ENCODE peak calls at places on chromosome X, in four cellular contexts. One of them, this sample, is unnamed.

GRCh38 chrX:1599791-1600405 is 8.5 kb downstream of the AKAP17A start:
- DNase-seq in WTC11: no peak
- DNase-seq in K562: no peak
- DNase-seq in GM12878: no peak
- DNase-seq in this sample: no peak

GRCh38 chrX:9765072-9765736 is 443 bp downstream of the GPR143 start:
- DNase-seq in K562: peak
- DNase-seq in WTC11: peak
- DNase-seq in GM12878: no peak
- DNase-seq in this sample: no peak

GRCh38 chrX:97016106-97016505 is 132.4 kb downstream of the RPA4 start:
- DNase-seq in GM12878: no peak
- DNase-seq in WTC11: no peak
- DNase-seq in K562: no peak
- DNase-seq in this sample: no peak

GRCh38 chrX:77894921-77895886 is at the start of gene MAGT1:
- DNase-seq in WTC11: peak
- DNase-seq in GM12878: peak
- DNase-seq in K562: peak
- DNase-seq in this sample: peak

GRCh38 chrX:42219231-42219630 is 295.9 kb upstream of the CASK start:
- DNase-seq in GM12878: no peak
- DNase-seq in K562: no peak
- DNase-seq in WTC11: no peak
- DNase-seq in this sample: no peak

GRCh38 chrX:17453791-17454190 is 78.8 kb downstream of the NHS start:
- DNase-seq in GM12878: no peak
- DNase-seq in K562: no peak
- DNase-seq in WTC11: no peak
- DNase-seq in this sample: no peak

GRCh38 chrX:17475820-17476219 is 100.8 kb downstream of the NHS start:
- DNase-seq in K562: no peak
- DNase-seq in GM12878: no peak
- DNase-seq in WTC11: no peak
- DNase-seq in this sample: no peak

GRCh38 chrX:41333744-41333993 is 293 bp upstream of the DDX3X start:
- DNase-seq in GM12878: peak
- DNase-seq in K562: peak
- DNase-seq in WTC11: no peak
- DNase-seq in this sample: no peak

GRCh38 chrX:148133099-148133725 is 152.1 kb downstream of the FMR1NB start:
- DNase-seq in K562: no peak
- DNase-seq in GM12878: no peak
- DNase-seq in WTC11: no peak
- DNase-seq in this sample: no peak

GRCh38 chrX:10175317-10175871 is 18.6 kb downstream of the CLCN4 start:
- DNase-seq in GM12878: no peak
- DNase-seq in WTC11: no peak
- DNase-seq in K562: peak
- DNase-seq in this sample: no peak

GRCh38 chrX:2325076-2325784 is 175.5 kb downstream of the DHRSX start:
- DNase-seq in K562: peak
- DNase-seq in WTC11: no peak
- DNase-seq in GM12878: peak
- DNase-seq in this sample: peak

GRCh38 chrX:129772796-129773431 is 6.8 kb upstream of the SASH3 start:
- DNase-seq in WTC11: no peak
- DNase-seq in K562: no peak
- DNase-seq in GM12878: peak
- DNase-seq in this sample: no peak

GRCh38 chrX:123093792-123094191 is 90.3 kb upstream of the GRIA3 start:
- DNase-seq in WTC11: no peak
- DNase-seq in GM12878: no peak
- DNase-seq in K562: no peak
- DNase-seq in this sample: no peak

GRCh38 chrX:30283456-30284200 is 25.6 kb downstream of the NR0B1 start:
- DNase-seq in WTC11: no peak
- DNase-seq in K562: peak
- DNase-seq in GM12878: no peak
- DNase-seq in this sample: no peak

GRCh38 chrX:73262991-73263390 is 48.3 kb upstream of the NAP1L2 start:
- DNase-seq in WTC11: no peak
- DNase-seq in K562: peak
- DNase-seq in GM12878: no peak
- DNase-seq in this sample: peak

GRCh38 chrX:109954333-109954732 is 48.6 kb upstream of the TMEM164 start:
- DNase-seq in K562: no peak
- DNase-seq in WTC11: no peak
- DNase-seq in GM12878: no peak
- DNase-seq in this sample: no peak

GRCh38 chrX:45771560-45772340 is 571.1 kb upstream of the DIPK2B start:
- DNase-seq in GM12878: no peak
- DNase-seq in K562: no peak
- DNase-seq in WTC11: no peak
- DNase-seq in this sample: no peak

GRCh38 chrX:134172588-134173259 is 64.3 kb upstream of the CCDC160 start:
- DNase-seq in GM12878: no peak
- DNase-seq in WTC11: no peak
- DNase-seq in K562: no peak
- DNase-seq in this sample: peak
- TF ChIP-seq USF1 in GM12878: no peak
- TF ChIP-seq USF1 in WTC11: no peak
- TF ChIP-seq USF1 in K562: no peak
- TF ChIP-seq USF1 in this sample: no peak

GRCh38 chrX:106479920-106480319 is 131.9 kb upstream of the RADX start:
- DNase-seq in GM12878: no peak
- DNase-seq in WTC11: no peak
- DNase-seq in K562: no peak
- DNase-seq in this sample: no peak
- TF ChIP-seq USF1 in GM12878: no peak
- TF ChIP-seq USF1 in WTC11: no peak
- TF ChIP-seq USF1 in K562: no peak
- TF ChIP-seq USF1 in this sample: no peak

DNA sequence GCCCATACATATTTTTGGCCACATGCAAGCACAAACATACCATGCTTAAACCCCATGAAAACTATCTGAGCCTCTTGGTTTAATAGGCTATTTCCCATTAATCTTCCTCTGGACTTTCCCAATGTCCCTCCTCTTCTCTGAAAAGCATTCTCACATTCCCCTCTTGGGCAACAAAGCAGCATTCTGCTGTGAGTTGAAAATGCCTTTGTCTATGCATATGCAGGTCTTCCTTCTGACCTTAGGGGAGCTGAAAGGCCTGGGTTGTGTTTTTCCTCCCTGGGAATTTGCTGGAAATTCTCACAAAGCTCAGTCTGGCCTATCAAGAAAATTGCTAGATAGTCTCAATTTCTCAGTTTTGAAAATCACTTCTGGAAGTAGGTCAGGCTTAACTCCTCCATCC is 4.2 kb downstream of the VSIG4 start:
- DNase-seq in K562: no peak
- DNase-seq in WTC11: no peak
- DNase-seq in GM12878: no peak
- DNase-seq in this sample: no peak
- TF ChIP-seq USF1 in K562: no peak
- TF ChIP-seq USF1 in WTC11: no peak
- TF ChIP-seq USF1 in GM12878: no peak
- TF ChIP-seq USF1 in this sample: no peak

GRCh38 chrX:125203379-125203736 is 116.3 kb upstream of the TEX13C start:
- DNase-seq in WTC11: no peak
- DNase-seq in K562: no peak
- DNase-seq in GM12878: no peak
- DNase-seq in this sample: peak
- TF ChIP-seq USF1 in WTC11: no peak
- TF ChIP-seq USF1 in K562: no peak
- TF ChIP-seq USF1 in GM12878: no peak
- TF ChIP-seq USF1 in this sample: no peak

GRCh38 chrX:118675336-118675965 is 52.0 kb upstream of the IL13RA1 start:
- DNase-seq in WTC11: no peak
- DNase-seq in K562: no peak
- DNase-seq in GM12878: no peak
- DNase-seq in this sample: no peak

GRCh38 chrX:118679290-118679689 is 48.1 kb upstream of the IL13RA1 start:
- DNase-seq in WTC11: no peak
- DNase-seq in K562: no peak
- DNase-seq in GM12878: no peak
- DNase-seq in this sample: no peak

GRCh38 chrX:118677318-118677717 is 50.1 kb upstream of the IL13RA1 start:
- DNase-seq in GM12878: no peak
- DNase-seq in K562: no peak
- DNase-seq in WTC11: no peak
- DNase-seq in this sample: no peak

GRCh38 chrX:118675966-118676349 is 51.4 kb upstream of the IL13RA1 start:
- DNase-seq in GM12878: no peak
- DNase-seq in K562: no peak
- DNase-seq in WTC11: no peak
- DNase-seq in this sample: no peak
- TF ChIP-seq USF1 in GM12878: no peak
- TF ChIP-seq USF1 in K562: no peak
- TF ChIP-seq USF1 in WTC11: no peak
- TF ChIP-seq USF1 in this sample: no peak

DNA sequence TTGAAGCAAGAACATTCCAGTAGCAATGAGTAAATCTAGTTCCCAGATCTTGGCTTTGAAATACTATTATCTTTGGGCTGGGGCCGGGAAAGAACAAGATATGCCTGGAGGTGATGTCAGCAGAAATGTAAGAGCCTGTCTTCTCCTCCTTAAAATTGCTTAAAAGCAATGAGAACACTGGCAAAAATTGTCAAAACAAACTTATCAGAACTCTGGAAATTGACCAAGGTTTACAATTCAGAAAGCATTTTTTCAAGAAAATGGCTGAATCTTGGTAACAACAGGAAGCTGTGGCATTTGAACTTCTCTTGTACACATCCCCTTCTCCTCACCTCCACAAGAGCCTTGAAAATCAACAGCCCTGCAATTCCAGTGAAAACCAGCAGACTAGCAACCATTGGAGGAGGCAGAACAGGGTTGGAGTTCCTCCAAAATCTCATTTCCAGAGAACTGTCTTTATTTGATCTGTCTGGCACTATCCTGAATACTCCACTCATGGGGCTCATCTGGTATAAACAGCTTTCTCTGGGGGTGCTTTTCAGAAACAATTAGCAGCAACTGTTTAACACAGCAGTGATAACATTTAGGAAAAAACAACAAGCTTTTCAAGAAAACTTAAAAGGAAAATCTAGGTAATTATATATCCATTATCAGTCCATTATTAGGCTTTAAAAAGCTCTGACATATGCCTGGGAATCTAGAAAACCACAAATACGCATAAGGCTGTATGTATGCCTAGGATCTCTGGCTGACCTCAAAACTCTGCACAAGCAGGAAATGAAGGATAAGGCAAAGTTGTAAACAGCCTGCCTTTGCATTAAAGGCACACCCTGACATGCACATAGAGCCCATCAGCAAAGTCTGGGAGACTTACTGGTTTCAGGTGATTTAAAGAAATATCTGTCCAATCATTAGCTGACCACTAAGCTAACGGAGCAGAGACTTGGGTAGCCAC is 13.7 kb downstream of the TIMP1 start:
- DNase-seq in GM12878: no peak
- DNase-seq in WTC11: no peak
- DNase-seq in K562: no peak
- DNase-seq in this sample: no peak
- TF ChIP-seq USF1 in GM12878: no peak
- TF ChIP-seq USF1 in WTC11: no peak
- TF ChIP-seq USF1 in K562: no peak
- TF ChIP-seq USF1 in this sample: no peak

This sample was measured in SK-N-SH.